ENCODE peak calls at places on chromosomes 6 and 20, in nine cellular contexts. R, T, Q, G, F, P, E, B and O are unnamed samples.

GRCh38 chr6:147974376-147974775 is 368.3 kb upstream of the SASH1 start:
- DNase-seq in R (no peak), T (no peak), Q (no peak), G (no peak), F (no peak), P (no peak), E (no peak), B (peak; percentile 83), O (no peak)

GRCh38 chr6:20877008-20877937 is 343.0 kb downstream of the CDKAL1 start:
- DNase-seq in R (peak; percentile 37), T (no peak), Q (no peak), G (no peak), F (peak; percentile 16), P (no peak), E (peak; percentile 18), B (peak; percentile 99), O (peak; percentile 89)

GRCh38 chr6:44730771-44731391 is 343.4 kb downstream of the CDC5L start:
- DNase-seq in R (no peak), T (no peak), Q (no peak), G (no peak), F (no peak), P (no peak), E (no peak), B (peak; percentile 23), O (no peak)

GRCh38 chr6:75273009-75273408 is 11.6 kb downstream of the TMEM30A start:
- DNase-seq in R (no peak), T (no peak), Q (no peak), G (no peak), F (no peak), P (no peak), E (no peak), B (no peak), O (no peak)

GRCh38 chr6:9745966-9746365 is 668.9 kb downstream of the TFAP2A start:
- DNase-seq in R (no peak), T (no peak), Q (no peak), G (no peak), F (no peak), P (no peak), E (no peak), B (no peak), O (no peak)

GRCh38 chr20:23298155-23298554 is 52.4 kb upstream of the NXT1 start:
- DNase-seq in R (no peak), T (no peak), Q (no peak), G (no peak), F (no peak), P (no peak), E (no peak), B (no peak), O (no peak)

GRCh38 chr6:105873256-105873704 is 212.9 kb upstream of the PRDM1 start:
- DNase-seq in R (no peak), T (no peak), Q (no peak), G (no peak), F (no peak), P (no peak), E (no peak), B (no peak), O (no peak)

GRCh38 chr20:24135786-24136185 is 147.2 kb upstream of the GGTLC1 start:
- DNase-seq in R (no peak), T (no peak), Q (no peak), G (no peak), F (no peak), P (no peak), E (no peak), B (no peak), O (no peak)

GRCh38 chr6:134170844-134171243 is 118.4 kb upstream of the SLC2A12 start:
- DNase-seq in R (no peak), T (no peak), Q (no peak), G (no peak), F (no peak), P (no peak), E (no peak), B (peak; percentile 43), O (no peak)

GRCh38 chr20:15930324-15931305 is 642.6 kb downstream of the KIF16B start:
- DNase-seq in R (no peak), T (peak; percentile 14), Q (no peak), G (no peak), F (no peak), P (no peak), E (no peak), B (peak; percentile 62), O (no peak)

GRCh38 chr6:26284537-26285142 is 80.4 kb upstream of the BTN3A2 start:
- DNase-seq in R (peak; percentile 78), T (peak; percentile 34), Q (peak; percentile 32), G (peak; percentile 36), F (peak; percentile 51), P (peak; percentile 10), E (no peak), B (peak; percentile 65), O (peak; percentile 47)

GRCh38 chr6:29694637-29695036 is 13.7 kb upstream of the ZFP57 start:
- DNase-seq in R (no peak), T (no peak), Q (no peak), G (no peak), F (no peak), P (no peak), E (no peak), B (no peak), O (no peak)

GRCh38 chr6:44387346-44388134 is at the start of gene CDC5L:
- DNase-seq in R (peak; percentile 99), T (peak; percentile 99), Q (peak; percentile 98), G (peak; percentile 93), F (peak; percentile 91), P (peak; percentile 95), E (peak; percentile 87), B (peak; percentile 98), O (peak; percentile 99)

GRCh38 chr6:128290221-128290620 is 230.2 kb downstream of the PTPRK start:
- DNase-seq in R (no peak), T (peak; percentile 24), Q (no peak), G (no peak), F (no peak), P (no peak), E (no peak), B (no peak), O (no peak)

GRCh38 chr20:38021373-38021772 is 11.9 kb downstream of the TTI1 start:
- DNase-seq in R (no peak), T (no peak), Q (no peak), G (no peak), F (no peak), P (no peak), E (no peak), B (peak; percentile 22), O (no peak)

GRCh38 chr6:163735076-163735475 is 320.6 kb downstream of the QKI start:
- DNase-seq in R (no peak), T (no peak), Q (no peak), G (no peak), F (no peak), P (no peak), E (no peak), B (no peak), O (no peak)

GRCh38 chr6:46637145-46637544 is 15.5 kb downstream of the CYP39A1 start:
- DNase-seq in R (no peak), T (no peak), Q (no peak), G (no peak), F (no peak), P (no peak), E (no peak), B (no peak), O (no peak)

GRCh38 chr6:35728663-35729348 is 8.0 kb upstream of the ARMC12 start:
- DNase-seq in R (no peak), T (peak; percentile 84), Q (peak; percentile 50), G (no peak), F (peak; percentile 24), P (peak; percentile 16), E (no peak), B (no peak), O (no peak)

GRCh38 chr6:25006565-25007001 is 70.8 kb upstream of the RIPOR2 start:
- DNase-seq in R (peak; percentile 16), T (peak; percentile 53), Q (peak; percentile 67), G (peak; percentile 24), F (no peak), P (peak; percentile 38), E (no peak), B (peak; percentile 50), O (no peak)

GRCh38 chr6:22364314-22364713 is 67.5 kb upstream of the PRL start:
- DNase-seq in R (no peak), T (no peak), Q (no peak), G (no peak), F (no peak), P (no peak), E (no peak), B (peak; percentile 61), O (no peak)

GRCh38 chr20:50376888-50377459 is 133.2 kb upstream of the PTPN1 start:
- DNase-seq in R (no peak), T (no peak), Q (no peak), G (no peak), F (no peak), P (no peak), E (no peak), B (peak; percentile 50), O (no peak)

GRCh38 chr20:9022361-9022760 is 46.5 kb upstream of the PLCB4 start:
- DNase-seq in R (no peak), T (no peak), Q (no peak), G (no peak), F (no peak), P (no peak), E (no peak), B (no peak), O (no peak)

GRCh38 chr6:109747216-109747615 is 56.1 kb downstream of the FIG4 start:
- DNase-seq in R (no peak), T (no peak), Q (no peak), G (no peak), F (no peak), P (no peak), E (no peak), B (peak; percentile 60), O (no peak)

GRCh38 chr20:46625875-46626373 is 25.3 kb downstream of the SLC13A3 start:
- DNase-seq in R (no peak), T (no peak), Q (no peak), G (no peak), F (no peak), P (no peak), E (no peak), B (no peak), O (no peak)

GRCh38 chr6:32439708-32440214 is at the start of gene HLA-DRA:
- DNase-seq in R (peak; percentile 59), T (peak; percentile 70), Q (peak; percentile 87), G (peak; percentile 46), F (no peak), P (no peak), E (no peak), B (peak; percentile 52), O (peak; percentile 99)

GRCh38 chr20:58722379-58722778 is 29.8 kb downstream of the NPEPL1 start:
- DNase-seq in R (no peak), T (no peak), Q (no peak), G (no peak), F (no peak), P (no peak), E (no peak), B (no peak), O (no peak)

GRCh38 chr6:53752856-53753255 is 41.9 kb upstream of the LRRC1 start:
- DNase-seq in R (no peak), T (no peak), Q (no peak), G (no peak), F (no peak), P (no peak), E (no peak), B (peak; percentile 7), O (no peak)

GRCh38 chr20:63132715-63133471 is 83.0 kb downstream of the YTHDF1 start:
- DNase-seq in R (no peak), T (no peak), Q (no peak), G (no peak), F (no peak), P (no peak), E (no peak), B (no peak), O (no peak)